ENCODE peak calls at places on chromosomes 5 and 9, in five cellular contexts. C is ovary, S is stomach, G is lower leg skin, Z is IMR-90. P is an unnamed sample.

GRCh38 chr5:136249678-136250266 is 56.8 kb upstream of the SMIM32 start:
- DNase-seq in S (peak), C (no peak), Z (peak), G (no peak), P (no peak)

GRCh38 chr9:130755377-130756007 is 61.9 kb downstream of the EXOSC2 start:
- DNase-seq in Z (no peak), G (no peak), C (no peak), S (no peak), P (no peak)

GRCh38 chr5:180141068-180141660 is 67.8 kb downstream of the RASGEF1C start:
- DNase-seq in Z (no peak), G (peak), C (no peak), S (no peak), P (no peak)

GRCh38 chr5:153158608-153159007 is 331.9 kb upstream of the GRIA1 start:
- DNase-seq in G (no peak), Z (no peak), C (no peak), S (no peak), P (no peak)

GRCh38 chr9:107465467-107466451 is 23.8 kb downstream of the KLF4 start:
- DNase-seq in G (peak), C (peak), Z (peak), S (peak), P (peak)

GRCh38 chr5:139382371-139382770 is 726 bp downstream of the SLC23A1 start:
- DNase-seq in C (peak), G (peak), S (no peak), Z (no peak), P (no peak)

GRCh38 chr9:119026120-119026519 is 343.1 kb downstream of the BRINP1 start:
- DNase-seq in S (no peak), Z (no peak), G (peak), C (no peak), P (peak)

GRCh38 chr5:34655354-34655991 is 655 bp upstream of the RAI14 start:
- DNase-seq in Z (peak), S (peak), G (peak), C (peak), P (no peak)

GRCh38 chr5:11172484-11172883 is 411.4 kb upstream of the DAP start:
- DNase-seq in G (no peak), S (no peak), Z (no peak), C (no peak), P (no peak)

GRCh38 chr5:39624268-39624886 is 199.6 kb upstream of the DAB2 start:
- DNase-seq in C (no peak), Z (peak), S (peak), G (no peak), P (no peak)

GRCh38 chr5:18876565-18876964 is 1111.4 kb downstream of the CDH18 start:
- DNase-seq in S (no peak), C (no peak), G (no peak), Z (no peak), P (no peak)
- H3K4me3 ChIP-seq in S (no peak), C (no peak), G (no peak), Z (no peak), P (no peak)

GRCh38 chr9:80320916-80321315 is 749.2 kb downstream of the TLE4 start:
- DNase-seq in G (no peak), S (no peak), C (no peak), Z (peak), P (no peak)
- TF ChIP-seq POLR2A in G (no peak), S (no peak), C (no peak), Z (no peak), P (no peak)

DNA sequence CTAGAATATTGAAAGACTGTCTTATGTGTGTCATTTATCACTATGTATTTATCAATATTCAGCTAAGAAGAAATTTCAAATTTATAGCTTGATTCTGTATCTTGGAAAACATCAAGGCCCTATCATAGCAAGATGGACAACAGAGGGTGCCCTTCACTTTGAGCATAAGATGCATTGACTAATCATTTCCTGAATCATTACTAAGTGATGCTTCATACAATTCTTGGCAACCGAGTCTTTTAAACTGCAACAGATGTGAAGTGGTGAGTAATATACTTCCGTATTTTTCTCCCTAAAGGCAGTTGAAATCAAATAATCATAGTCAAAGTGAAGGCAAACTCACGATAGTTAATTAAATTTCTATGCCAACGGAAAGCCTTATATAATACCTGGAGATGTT is 318.6 kb upstream of the RGMB start:
- DNase-seq in Z (peak), G (no peak), C (no peak), S (no peak), P (no peak)
- H3K4me3 ChIP-seq in Z (peak), G (no peak), C (no peak), S (no peak), P (no peak)

DNA sequence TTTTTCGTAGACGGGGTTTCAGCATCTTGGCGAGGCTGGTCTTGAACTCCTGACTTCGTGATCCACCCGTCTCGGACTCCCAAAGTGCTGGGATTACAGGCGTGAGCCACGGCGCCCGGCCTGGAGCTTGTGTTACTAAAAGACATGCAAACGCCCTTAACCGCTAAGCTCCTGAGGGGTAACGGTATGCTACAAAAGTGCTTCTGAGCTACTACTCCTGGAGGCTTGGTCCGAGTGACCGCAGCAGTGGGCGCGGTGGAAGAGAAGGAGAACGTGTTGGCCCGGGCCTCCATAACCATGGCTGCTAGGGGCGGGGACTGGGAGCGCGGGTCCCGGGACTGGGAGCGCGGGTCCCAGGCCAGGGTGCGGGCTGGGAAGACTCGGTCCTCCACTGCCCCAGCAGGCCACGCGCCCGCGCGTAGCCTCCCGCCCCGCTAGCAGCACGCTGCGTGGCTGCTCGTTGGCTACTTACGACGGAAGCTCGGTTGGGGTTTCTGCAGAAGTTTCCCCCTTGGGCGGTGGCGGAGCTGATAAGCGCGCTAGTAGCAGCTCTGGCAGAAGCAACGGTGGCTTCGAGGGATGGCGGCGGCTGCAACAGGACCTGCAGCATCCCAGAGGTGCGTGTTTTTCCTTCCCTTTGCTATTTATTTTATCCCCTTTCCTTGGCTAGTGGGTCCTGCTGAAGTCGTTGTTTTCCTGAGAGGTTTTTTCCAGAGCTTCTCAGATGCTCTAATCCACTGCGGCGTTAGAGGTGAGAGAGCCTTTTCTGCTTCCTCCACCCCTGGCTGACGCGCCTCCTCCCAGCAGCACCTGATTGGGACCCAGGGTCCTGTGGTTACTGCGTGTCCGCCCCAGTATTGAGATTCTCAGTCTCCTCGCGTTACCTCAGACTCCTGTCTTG is 69.3 kb upstream of the CCDC180 start:
- DNase-seq in S (peak), G (peak), C (peak), Z (peak), P (peak)
- TF ChIP-seq POLR2A in S (no peak), G (no peak), C (no peak), Z (no peak), P (no peak)